ENCODE peak calls at places on chromosomes 3 and 15, in seven cellular contexts. One of them, this sample, is unnamed.

GRCh38 chr15:98292442-98293240 is 332.1 kb downstream of the ARRDC4 start:
- DNase-seq in astrocyte of the spinal cord: no peak
- DNase-seq in lower leg skin: no peak
- DNase-seq in H9: peak
- DNase-seq in dorsolateral prefrontal cortex: no peak
- DNase-seq in B cell: peak
- DNase-seq in psoas muscle: peak
- DNase-seq in this sample: no peak

GRCh38 chr3:56314842-56315241 is 153.4 kb downstream of the ERC2 start:
- DNase-seq in astrocyte of the spinal cord: peak
- DNase-seq in lower leg skin: peak
- DNase-seq in H9: peak
- DNase-seq in dorsolateral prefrontal cortex: no peak
- DNase-seq in B cell: no peak
- DNase-seq in psoas muscle: no peak
- DNase-seq in this sample: no peak

GRCh38 chr3:143348486-143349327 is 229.1 kb downstream of the CHST2 start:
- DNase-seq in astrocyte of the spinal cord: no peak
- DNase-seq in lower leg skin: no peak
- DNase-seq in H9: no peak
- DNase-seq in dorsolateral prefrontal cortex: no peak
- DNase-seq in B cell: no peak
- DNase-seq in psoas muscle: no peak
- DNase-seq in this sample: no peak

GRCh38 chr15:34275721-34276120 is 50.9 kb downstream of the EMC4 start:
- DNase-seq in astrocyte of the spinal cord: no peak
- DNase-seq in lower leg skin: no peak
- DNase-seq in H9: no peak
- DNase-seq in dorsolateral prefrontal cortex: no peak
- DNase-seq in B cell: no peak
- DNase-seq in psoas muscle: no peak
- DNase-seq in this sample: no peak

GRCh38 chr3:159763466-159764210 is 225.0 kb upstream of the IL12A start:
- DNase-seq in astrocyte of the spinal cord: peak
- DNase-seq in lower leg skin: peak
- DNase-seq in H9: peak
- DNase-seq in dorsolateral prefrontal cortex: peak
- DNase-seq in B cell: peak
- DNase-seq in psoas muscle: peak
- DNase-seq in this sample: no peak

GRCh38 chr3:127096256-127097008 is 96.5 kb upstream of the PRR23E start:
- DNase-seq in astrocyte of the spinal cord: no peak
- DNase-seq in lower leg skin: no peak
- DNase-seq in H9: no peak
- DNase-seq in dorsolateral prefrontal cortex: no peak
- DNase-seq in B cell: no peak
- DNase-seq in psoas muscle: no peak
- DNase-seq in this sample: peak

GRCh38 chr3:126961791-126962461 is 21.0 kb upstream of the PLXNA1 start:
- DNase-seq in astrocyte of the spinal cord: no peak
- DNase-seq in lower leg skin: peak
- DNase-seq in H9: no peak
- DNase-seq in dorsolateral prefrontal cortex: no peak
- DNase-seq in B cell: no peak
- DNase-seq in psoas muscle: peak
- DNase-seq in this sample: no peak

GRCh38 chr3:170180107-170180951 is 1.2 kb downstream of the PHC3 start:
- DNase-seq in astrocyte of the spinal cord: peak
- DNase-seq in lower leg skin: no peak
- DNase-seq in H9: no peak
- DNase-seq in dorsolateral prefrontal cortex: no peak
- DNase-seq in B cell: no peak
- DNase-seq in psoas muscle: no peak
- DNase-seq in this sample: no peak

GRCh38 chr3:183185696-183186095 is 23.2 kb upstream of the LAMP3 start:
- DNase-seq in astrocyte of the spinal cord: peak
- DNase-seq in lower leg skin: no peak
- DNase-seq in H9: no peak
- DNase-seq in dorsolateral prefrontal cortex: no peak
- DNase-seq in B cell: no peak
- DNase-seq in psoas muscle: no peak
- DNase-seq in this sample: no peak

GRCh38 chr3:55765906-55766701 is 279.0 kb upstream of the WNT5A start:
- DNase-seq in astrocyte of the spinal cord: no peak
- DNase-seq in lower leg skin: no peak
- DNase-seq in H9: no peak
- DNase-seq in dorsolateral prefrontal cortex: peak
- DNase-seq in B cell: no peak
- DNase-seq in psoas muscle: no peak
- DNase-seq in this sample: no peak

GRCh38 chr15:59999064-59999377 is 5.1 kb upstream of the FOXB1 start:
- DNase-seq in astrocyte of the spinal cord: no peak
- DNase-seq in lower leg skin: no peak
- DNase-seq in H9: peak
- DNase-seq in dorsolateral prefrontal cortex: no peak
- DNase-seq in B cell: no peak
- DNase-seq in psoas muscle: no peak
- DNase-seq in this sample: no peak

GRCh38 chr3:172218350-172219323 is 179.3 kb downstream of the FNDC3B start:
- DNase-seq in astrocyte of the spinal cord: peak
- DNase-seq in lower leg skin: no peak
- DNase-seq in H9: no peak
- DNase-seq in dorsolateral prefrontal cortex: no peak
- DNase-seq in B cell: no peak
- DNase-seq in psoas muscle: no peak
- DNase-seq in this sample: no peak

GRCh38 chr15:68373028-68373427 is 58.9 kb downstream of the ITGA11 start:
- DNase-seq in astrocyte of the spinal cord: no peak
- DNase-seq in lower leg skin: peak
- DNase-seq in H9: no peak
- DNase-seq in dorsolateral prefrontal cortex: no peak
- DNase-seq in B cell: no peak
- DNase-seq in psoas muscle: no peak
- DNase-seq in this sample: no peak

GRCh38 chr3:87088366-87088983 is 97.5 kb upstream of the VGLL3 start:
- DNase-seq in astrocyte of the spinal cord: peak
- DNase-seq in lower leg skin: no peak
- DNase-seq in H9: no peak
- DNase-seq in dorsolateral prefrontal cortex: no peak
- DNase-seq in B cell: no peak
- DNase-seq in psoas muscle: no peak
- DNase-seq in this sample: no peak

GRCh38 chr15:83815506-83815905 is 161.6 kb downstream of the ADAMTSL3 start:
- DNase-seq in astrocyte of the spinal cord: no peak
- DNase-seq in lower leg skin: no peak
- DNase-seq in H9: no peak
- DNase-seq in dorsolateral prefrontal cortex: no peak
- DNase-seq in B cell: no peak
- DNase-seq in psoas muscle: no peak
- DNase-seq in this sample: no peak

GRCh38 chr15:28128036-28128435 is 28.9 kb upstream of the OCA2 start:
- DNase-seq in astrocyte of the spinal cord: no peak
- DNase-seq in lower leg skin: no peak
- DNase-seq in H9: no peak
- DNase-seq in dorsolateral prefrontal cortex: peak
- DNase-seq in B cell: no peak
- DNase-seq in psoas muscle: peak
- DNase-seq in this sample: no peak

GRCh38 chr3:134132961-134133360 is 103.2 kb upstream of the SLCO2A1 start:
- DNase-seq in astrocyte of the spinal cord: no peak
- DNase-seq in lower leg skin: no peak
- DNase-seq in H9: no peak
- DNase-seq in dorsolateral prefrontal cortex: no peak
- DNase-seq in B cell: no peak
- DNase-seq in psoas muscle: no peak
- DNase-seq in this sample: no peak

DNA sequence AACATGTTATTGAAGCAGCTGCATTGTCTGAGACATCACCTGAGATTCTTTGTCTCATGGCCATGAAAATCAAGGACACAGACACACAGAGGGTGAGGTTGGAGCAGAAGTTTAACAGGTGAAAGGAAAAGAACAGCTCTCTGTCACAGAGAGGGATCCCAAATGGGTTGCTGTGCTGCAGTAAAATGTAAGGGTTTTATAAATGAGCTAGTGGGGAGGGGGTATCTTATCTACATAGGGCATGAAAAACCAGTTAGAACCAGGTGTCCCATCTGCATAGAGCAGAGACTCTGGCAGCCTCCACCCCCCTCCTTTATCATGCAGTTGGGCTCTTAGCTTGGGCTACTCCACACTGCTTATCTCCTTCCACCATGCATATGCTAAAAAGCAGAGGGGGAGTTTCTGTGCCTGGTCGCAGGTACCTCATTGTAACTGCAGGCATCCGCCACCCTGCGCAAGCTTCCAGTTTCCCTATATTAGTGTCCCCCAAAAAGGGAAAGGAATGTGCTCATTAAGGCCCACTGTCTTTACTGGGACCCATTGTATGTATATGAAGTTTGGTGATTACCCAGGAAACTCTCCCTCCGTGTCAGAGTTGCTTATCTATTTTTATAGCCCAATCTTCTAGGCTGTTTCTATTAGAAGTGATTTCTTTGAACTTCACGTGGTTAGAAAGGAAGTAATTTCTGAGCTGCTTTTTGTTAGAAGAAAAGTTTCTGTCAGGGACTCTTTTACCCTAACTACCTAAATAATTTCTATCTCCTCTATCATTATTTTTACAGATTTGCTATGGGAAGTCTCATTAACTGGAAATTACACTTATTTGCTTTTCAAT is 17.4 kb upstream of the SENP7 start:
- DNase-seq in astrocyte of the spinal cord: no peak
- DNase-seq in lower leg skin: no peak
- DNase-seq in H9: peak
- DNase-seq in dorsolateral prefrontal cortex: no peak
- DNase-seq in B cell: no peak
- DNase-seq in psoas muscle: no peak
- DNase-seq in this sample: no peak
- TF ChIP-seq CTCF in astrocyte of the spinal cord: no peak
- TF ChIP-seq CTCF in lower leg skin: no peak
- TF ChIP-seq CTCF in H9: no peak
- TF ChIP-seq CTCF in dorsolateral prefrontal cortex: no peak
- TF ChIP-seq CTCF in B cell: no peak
- TF ChIP-seq CTCF in psoas muscle: no peak
- TF ChIP-seq CTCF in this sample: no peak

DNA sequence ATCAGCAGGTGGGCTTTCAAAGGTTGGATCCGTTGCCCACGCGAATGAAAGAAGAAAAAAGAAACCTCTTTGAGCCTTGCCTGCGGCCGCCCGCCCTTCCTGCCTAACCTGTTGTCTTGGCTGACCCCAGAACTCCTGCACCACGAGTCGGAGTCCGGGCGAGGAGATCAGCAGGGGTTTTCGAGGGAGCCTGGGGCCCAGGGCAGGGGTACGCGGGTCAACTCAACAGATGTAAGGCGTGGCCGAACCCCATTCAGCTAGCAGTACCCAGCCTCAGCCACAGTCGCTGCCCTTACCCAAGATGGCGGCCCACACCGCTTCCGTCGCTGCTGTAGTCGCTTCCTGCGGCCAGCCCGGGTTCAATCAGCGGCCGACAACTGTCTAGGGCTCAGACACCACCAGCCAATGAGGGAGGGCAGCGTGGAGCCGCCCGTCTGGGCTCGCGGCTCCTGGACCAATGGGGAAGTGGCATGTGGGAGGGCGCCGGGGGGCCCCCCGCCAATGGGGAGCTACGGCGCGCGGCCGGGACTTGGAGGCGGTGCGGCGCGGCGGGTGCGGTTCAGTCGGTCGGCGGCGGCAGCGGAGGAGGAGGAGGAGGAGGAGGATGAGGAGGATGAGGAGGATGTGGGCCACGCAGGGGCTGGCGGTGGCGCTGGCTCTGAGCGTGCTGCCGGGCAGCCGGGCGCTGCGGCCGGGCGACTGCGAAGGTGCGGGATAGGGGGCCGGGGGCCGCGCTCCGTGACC is at the start of gene MANF:
- DNase-seq in astrocyte of the spinal cord: peak
- DNase-seq in lower leg skin: peak
- DNase-seq in H9: peak
- DNase-seq in dorsolateral prefrontal cortex: peak
- DNase-seq in B cell: peak
- DNase-seq in psoas muscle: peak
- DNase-seq in this sample: peak
- TF ChIP-seq CTCF in astrocyte of the spinal cord: no peak
- TF ChIP-seq CTCF in lower leg skin: no peak
- TF ChIP-seq CTCF in H9: no peak
- TF ChIP-seq CTCF in dorsolateral prefrontal cortex: peak
- TF ChIP-seq CTCF in B cell: no peak
- TF ChIP-seq CTCF in psoas muscle: no peak
- TF ChIP-seq CTCF in this sample: no peak

DNA sequence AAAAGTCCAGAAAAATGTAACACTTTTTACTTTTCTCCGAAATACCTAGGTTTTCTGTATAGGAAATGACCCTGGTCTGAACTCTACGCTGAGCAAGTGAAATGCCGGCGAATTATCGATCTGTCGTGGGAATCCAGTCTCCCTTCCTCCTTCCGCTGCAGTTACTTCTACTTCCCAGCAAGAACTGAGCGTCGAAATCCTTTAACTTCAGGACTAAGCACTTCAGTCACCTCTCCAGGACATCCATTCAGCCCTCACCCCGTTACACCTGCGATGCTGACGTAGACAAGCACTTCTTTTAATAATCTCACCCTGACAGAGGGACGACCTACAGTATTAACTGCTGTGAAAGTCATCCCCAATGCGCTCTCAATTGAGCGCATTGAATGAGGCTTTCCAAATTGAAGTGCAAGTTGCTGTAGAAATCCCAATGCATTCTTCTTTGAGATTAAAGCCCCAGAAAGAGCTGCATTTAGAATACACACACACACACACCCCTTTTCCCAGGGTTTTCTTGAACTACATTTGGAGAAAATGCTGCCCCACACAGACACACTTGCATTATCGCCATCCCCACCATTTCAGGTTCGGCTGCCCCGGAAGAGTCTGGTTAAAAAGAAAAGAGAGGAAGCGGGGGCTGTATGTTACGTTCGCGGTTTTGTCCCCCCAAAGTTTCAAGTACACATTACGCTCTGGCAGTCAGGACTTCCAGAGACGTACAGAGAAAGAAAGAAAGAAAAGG is 1.2 kb downstream of the TOP2B start:
- DNase-seq in astrocyte of the spinal cord: peak
- DNase-seq in lower leg skin: no peak
- DNase-seq in H9: no peak
- DNase-seq in dorsolateral prefrontal cortex: no peak
- DNase-seq in B cell: peak
- DNase-seq in psoas muscle: no peak
- DNase-seq in this sample: no peak
- TF ChIP-seq CTCF in astrocyte of the spinal cord: no peak
- TF ChIP-seq CTCF in lower leg skin: no peak
- TF ChIP-seq CTCF in H9: no peak
- TF ChIP-seq CTCF in dorsolateral prefrontal cortex: no peak
- TF ChIP-seq CTCF in B cell: no peak
- TF ChIP-seq CTCF in psoas muscle: no peak
- TF ChIP-seq CTCF in this sample: no peak

GRCh38 chr3:153163349-153164008 is 1.5 kb downstream of the RAP2B start:
- DNase-seq in astrocyte of the spinal cord: no peak
- DNase-seq in lower leg skin: no peak
- DNase-seq in H9: no peak
- DNase-seq in dorsolateral prefrontal cortex: no peak
- DNase-seq in B cell: no peak
- DNase-seq in psoas muscle: no peak
- DNase-seq in this sample: no peak
- TF ChIP-seq CTCF in astrocyte of the spinal cord: no peak
- TF ChIP-seq CTCF in lower leg skin: no peak
- TF ChIP-seq CTCF in H9: no peak
- TF ChIP-seq CTCF in dorsolateral prefrontal cortex: no peak
- TF ChIP-seq CTCF in B cell: no peak
- TF ChIP-seq CTCF in psoas muscle: no peak
- TF ChIP-seq CTCF in this sample: no peak

This sample was measured in CD14-positive monocyte.